ENCODE peak calls at places on chromosomes 3 and 15, in ten cellular contexts. F is AG04449, S is ovary, Q is AG09309, P is omental fat pad, M is spleen, E is natural killer cell, X is fibroblast of mammary gland, B is psoas muscle, L is brain microvascular endothelial cell. Y is an unnamed sample.

GRCh38 chr15:38254065-38254883 is 1.6 kb downstream of the SPRED1 start:
- DNase-seq in F (no peak), S (no peak), Q (no peak), P (no peak), M (peak; percentile 73), E (no peak), X (peak; percentile 67), B (no peak), L (peak; percentile 57), Y (no peak)

GRCh38 chr15:49155110-49155833 is at the start of gene COPS2:
- DNase-seq in F (peak; percentile 94), S (peak; percentile 93), Q (peak; percentile 97), P (peak; percentile 78), M (peak; percentile 95), E (peak; percentile 87), X (peak; percentile 99), B (peak; percentile 91), L (peak; percentile 99), Y (peak; percentile 42)

GRCh38 chr3:185759523-185759922 is 65.3 kb downstream of the IGF2BP2 start:
- DNase-seq in F (no peak), S (no peak), Q (no peak), P (no peak), M (no peak), E (no peak), X (no peak), B (no peak), L (no peak), Y (no peak)

GRCh38 chr15:74837482-74837881 is 5.5 kb downstream of the ULK3 start:
- DNase-seq in F (no peak), S (no peak), Q (no peak), P (no peak), M (no peak), E (no peak), X (no peak), B (no peak), L (no peak), Y (no peak)

GRCh38 chr15:70863450-70864218 is 9.7 kb upstream of the LARP6 start:
- DNase-seq in F (no peak), S (no peak), Q (no peak), P (no peak), M (no peak), E (no peak), X (peak; percentile 85), B (no peak), L (peak; percentile 90), Y (no peak)

GRCh38 chr3:42120866-42121265 is 29.7 kb downstream of the TRAK1 start:
- DNase-seq in F (no peak), S (no peak), Q (no peak), P (no peak), M (no peak), E (no peak), X (no peak), B (no peak), L (no peak), Y (no peak)

GRCh38 chr3:168093229-168093628 is 2.5 kb downstream of the GOLIM4 start:
- DNase-seq in F (no peak), S (no peak), Q (no peak), P (no peak), M (no peak), E (no peak), X (no peak), B (no peak), L (no peak), Y (no peak)

GRCh38 chr15:78697449-78697848 is 56.4 kb upstream of the CHRNB4 start:
- DNase-seq in F (no peak), S (no peak), Q (no peak), P (no peak), M (no peak), E (no peak), X (no peak), B (no peak), L (no peak), Y (no peak)

GRCh38 chr15:52651868-52652267 is 27.3 kb downstream of the ATOSA start:
- DNase-seq in F (peak; percentile 61), S (peak; percentile 64), Q (peak; percentile 80), P (no peak), M (peak; percentile 78), E (no peak), X (peak; percentile 96), B (peak; percentile 29), L (peak; percentile 92), Y (no peak)

GRCh38 chr3:67109651-67110204 is 111.6 kb downstream of the KBTBD8 start:
- DNase-seq in F (peak; percentile 47), S (no peak), Q (peak; percentile 38), P (no peak), M (no peak), E (no peak), X (peak; percentile 66), B (no peak), L (peak; percentile 75), Y (no peak)

GRCh38 chr15:70101459-70102113 is 3.9 kb upstream of the TLE3 start:
- DNase-seq in F (no peak), S (peak; percentile 77), Q (peak; percentile 11), P (no peak), M (no peak), E (no peak), X (peak; percentile 96), B (no peak), L (peak; percentile 88), Y (no peak)

GRCh38 chr15:84082739-84083138 is 152.8 kb upstream of the GOLGA6L4 start:
- DNase-seq in F (no peak), S (no peak), Q (no peak), P (no peak), M (no peak), E (no peak), X (no peak), B (no peak), L (no peak), Y (no peak)

GRCh38 chr3:43923101-43923979 is 232.6 kb downstream of the ABHD5 start:
- DNase-seq in F (no peak), S (no peak), Q (no peak), P (no peak), M (no peak), E (no peak), X (no peak), B (no peak), L (no peak), Y (no peak)

GRCh38 chr15:57343526-57343925 is 32.8 kb upstream of the CGNL1 start:
- DNase-seq in F (no peak), S (no peak), Q (no peak), P (no peak), M (no peak), E (no peak), X (no peak), B (no peak), L (no peak), Y (no peak)

GRCh38 chr3:123447749-123448502 is 964 bp downstream of the ADCY5 start:
- DNase-seq in F (no peak), S (peak; percentile 62), Q (no peak), P (no peak), M (no peak), E (peak; percentile 35), X (no peak), B (no peak), L (no peak), Y (no peak)
- TF ChIP-seq CTCF in F (peak; percentile 4), S (no peak), Q (no peak), P (no peak), M (no peak), E (no peak), X (no peak), B (peak; percentile 39), L (no peak), Y (peak; percentile 37)

GRCh38 chr15:80669599-80670273 is 25.4 kb upstream of the ABHD17C start:
- DNase-seq in F (no peak), S (no peak), Q (no peak), P (no peak), M (no peak), E (no peak), X (peak; percentile 77), B (no peak), L (no peak), Y (no peak)

GRCh38 chr15:80677041-80677440 is 18.1 kb upstream of the ABHD17C start:
- DNase-seq in F (no peak), S (no peak), Q (no peak), P (no peak), M (no peak), E (no peak), X (no peak), B (no peak), L (no peak), Y (no peak)

GRCh38 chr15:80668546-80669236 is 26.4 kb upstream of the ABHD17C start:
- DNase-seq in F (no peak), S (no peak), Q (no peak), P (no peak), M (no peak), E (no peak), X (no peak), B (no peak), L (no peak), Y (no peak)

GRCh38 chr15:80674245-80674614 is 20.9 kb upstream of the ABHD17C start:
- DNase-seq in F (no peak), S (no peak), Q (no peak), P (no peak), M (no peak), E (no peak), X (peak; percentile 15), B (no peak), L (no peak), Y (no peak)

DNA sequence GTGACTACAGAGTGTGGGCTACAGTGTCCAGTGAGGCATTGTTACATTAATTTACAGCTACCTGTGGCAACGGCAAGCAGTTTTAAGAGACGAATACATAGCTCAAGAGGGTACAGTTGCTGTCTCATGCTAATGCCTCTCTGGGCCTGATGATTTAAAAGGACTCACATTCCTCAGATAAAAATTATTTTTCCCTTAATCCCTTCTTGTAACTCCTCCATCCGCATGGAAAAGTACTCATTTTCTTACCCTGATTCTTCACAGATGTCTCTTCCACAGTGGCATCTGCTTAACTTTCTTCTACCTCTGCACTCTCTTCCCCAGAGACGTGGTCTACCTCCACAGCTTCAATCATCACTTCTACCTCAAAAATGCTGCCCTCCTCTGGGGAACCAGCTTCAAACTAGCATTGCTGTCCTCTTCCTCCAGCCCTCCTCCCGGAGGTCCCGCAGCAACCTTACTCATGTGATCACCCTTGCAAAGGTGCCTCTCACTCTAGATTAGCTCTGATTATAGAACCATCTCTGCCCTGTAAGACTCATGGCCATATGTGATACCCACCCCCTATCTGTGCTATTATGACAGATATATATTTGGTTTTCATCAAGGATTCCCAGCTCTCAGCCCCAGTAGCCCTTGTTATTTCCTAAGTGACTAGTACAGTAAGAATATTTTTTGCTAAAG is 21.4 kb upstream of the ABHD17C start:
- DNase-seq in F (no peak), S (no peak), Q (no peak), P (no peak), M (no peak), E (no peak), X (no peak), B (no peak), L (no peak), Y (no peak)
- TF ChIP-seq CTCF in F (no peak), S (no peak), Q (no peak), P (no peak), M (no peak), E (no peak), X (no peak), B (no peak), L (peak; percentile 5), Y (no peak)

GRCh38 chr15:50365570-50365969 is 10.6 kb upstream of the GABPB1 start:
- DNase-seq in F (no peak), S (no peak), Q (no peak), P (no peak), M (no peak), E (no peak), X (no peak), B (no peak), L (no peak), Y (no peak)
- TF ChIP-seq CTCF in F (no peak), S (no peak), Q (no peak), P (no peak), M (no peak), E (no peak), X (no peak), B (no peak), L (no peak), Y (no peak)

GRCh38 chr3:74060201-74060600 is 435.5 kb upstream of the PDZRN3 start:
- DNase-seq in F (no peak), S (no peak), Q (no peak), P (no peak), M (no peak), E (no peak), X (no peak), B (no peak), L (no peak), Y (no peak)
- TF ChIP-seq CTCF in F (no peak), S (no peak), Q (no peak), P (no peak), M (no peak), E (no peak), X (no peak), B (no peak), L (no peak), Y (no peak)